ENCODE peak calls at places on chromosomes 11 and 22, in six cellular contexts. A is MG63; W is stimulated activated CD8-positive, alpha-beta memory T cell treated with anti-CD3 and anti-CD28 coated beads, Interleukin-15, amount 100 ng/mL, for 1 hour; Z is activated CD4-positive, alpha-beta T cell treated with anti-CD3 and anti-CD28 coated beads for 48 hours; F is ACHN; H is cardiac muscle cell. J is an unnamed sample.

GRCh38 chr11:66219846-66220565 is 48.4 kb upstream of the RAB1B start:
- DNase-seq in A (no peak), W (no peak), Z (no peak), F (no peak), H (no peak), J (no peak)

GRCh38 chr11:86294026-86294425 is 8.0 kb upstream of the HIKESHI start:
- DNase-seq in A (no peak), W (no peak), Z (no peak), F (no peak), H (no peak), J (no peak)

GRCh38 chr22:44736581-44737413 is 15.6 kb upstream of the ARHGAP8 start:
- DNase-seq in A (no peak), W (no peak), Z (no peak), F (no peak), H (no peak), J (no peak)

GRCh38 chr11:2541321-2541680 is 96.5 kb downstream of the KCNQ1 start:
- DNase-seq in A (no peak), W (no peak), Z (no peak), F (no peak), H (no peak), J (no peak)

GRCh38 chr11:17752144-17752543 is 17.6 kb downstream of the KCNC1 start:
- DNase-seq in A (no peak), W (no peak), Z (no peak), F (no peak), H (no peak), J (no peak)

GRCh38 chr11:73983764-73984543 is 1.3 kb upstream of the UCP2 start:
- DNase-seq in A (no peak), W (no peak), Z (no peak), F (no peak), H (no peak), J (no peak)

GRCh38 chr11:119776031-119776636 is 47.1 kb upstream of the NECTIN1 start:
- DNase-seq in A (no peak), W (no peak), Z (no peak), F (no peak), H (no peak), J (no peak)

GRCh38 chr11:128251140-128251539 is 336.2 kb downstream of the ETS1 start:
- DNase-seq in A (no peak), W (no peak), Z (no peak), F (no peak), H (peak), J (peak)

GRCh38 chr11:16082532-16083055 is 273.8 kb downstream of the SOX6 start:
- DNase-seq in A (no peak), W (no peak), Z (no peak), F (no peak), H (no peak), J (no peak)

GRCh38 chr11:72553748-72554147 is 119.4 kb upstream of the CLPB start:
- DNase-seq in A (no peak), W (no peak), Z (peak), F (no peak), H (peak), J (no peak)

GRCh38 chr22:20243545-20244249 is 24.4 kb downstream of the RTN4R start:
- DNase-seq in A (peak), W (no peak), Z (peak), F (peak), H (peak), J (peak)

GRCh38 chr11:87116185-87116584 is 78.5 kb downstream of the TMEM135 start:
- DNase-seq in A (no peak), W (no peak), Z (no peak), F (no peak), H (no peak), J (no peak)

GRCh38 chr11:47912843-47913437 is 64.8 kb upstream of the NUP160 start:
- DNase-seq in A (no peak), W (no peak), Z (no peak), F (no peak), H (peak), J (no peak)

GRCh38 chr11:28400236-28401100 is 292.3 kb downstream of the METTL15 start:
- DNase-seq in A (no peak), W (no peak), Z (no peak), F (no peak), H (peak), J (no peak)

GRCh38 chr22:49151256-49152131 is 676.2 kb downstream of the BRD1 start:
- DNase-seq in A (no peak), W (no peak), Z (no peak), F (no peak), H (no peak), J (no peak)

J was measured in AG20443.